ENCODE peak calls at places on chromosome 7, in nine cellular contexts. M is tibial artery, V is BE2C, Q is cardiac muscle cell, T is astrocyte of the spinal cord, Z is astrocyte, Y is brain microvascular endothelial cell, S is PC-9, I is cardiac fibroblast. E is an unnamed sample.

GRCh38 chr7:155429651-155430050 is 28.3 kb upstream of the EN2 start:
- DNase-seq in M (no peak), V (no peak), Q (no peak), T (no peak), Z (no peak), Y (no peak), S (no peak), I (no peak), E (no peak)

GRCh38 chr7:63067897-63068585 is 930.6 kb upstream of the ZNF722 start:
- DNase-seq in M (peak), V (peak), Q (no peak), T (no peak), Z (no peak), Y (no peak), S (no peak), I (no peak), E (no peak)

GRCh38 chr7:35749548-35749947 is 51.3 kb upstream of the SEPTIN7 start:
- DNase-seq in M (no peak), V (no peak), Q (no peak), T (no peak), Z (no peak), Y (no peak), S (no peak), I (peak), E (no peak)

GRCh38 chr7:65471587-65471986 is 97.9 kb downstream of the ZNF92 start:
- DNase-seq in M (no peak), V (no peak), Q (no peak), T (no peak), Z (no peak), Y (no peak), S (no peak), I (no peak), E (no peak)

GRCh38 chr7:127770870-127771269 is 118.9 kb downstream of the SND1 start:
- DNase-seq in M (no peak), V (no peak), Q (no peak), T (no peak), Z (peak), Y (peak), S (no peak), I (peak), E (no peak)

GRCh38 chr7:128845987-128846386 is 15.8 kb downstream of the FLNC start:
- DNase-seq in M (no peak), V (no peak), Q (no peak), T (no peak), Z (no peak), Y (no peak), S (no peak), I (no peak), E (no peak)

GRCh38 chr7:133355325-133355708 is 102.4 kb downstream of the EXOC4 start:
- DNase-seq in M (no peak), V (no peak), Q (no peak), T (peak), Z (peak), Y (peak), S (no peak), I (peak), E (no peak)

GRCh38 chr7:51376420-51377092 is 59.9 kb upstream of the COBL start:
- DNase-seq in M (no peak), V (no peak), Q (no peak), T (peak), Z (peak), Y (peak), S (peak), I (no peak), E (peak)

GRCh38 chr7:100166317-100166940 is 2.0 kb downstream of the GAL3ST4 start:
- DNase-seq in M (no peak), V (no peak), Q (no peak), T (no peak), Z (no peak), Y (no peak), S (no peak), I (no peak), E (no peak)

GRCh38 chr7:155206286-155207020 is 91.2 kb upstream of the INSIG1 start:
- DNase-seq in M (peak), V (no peak), Q (no peak), T (peak), Z (peak), Y (peak), S (no peak), I (peak), E (peak)

GRCh38 chr7:58086461-58086860 is 636.5 kb downstream of the ZNF716 start:
- DNase-seq in M (no peak), V (peak), Q (no peak), T (no peak), Z (no peak), Y (no peak), S (no peak), I (no peak), E (no peak)

GRCh38 chr7:91379246-91379645 is 115.0 kb downstream of the FZD1 start:
- DNase-seq in M (no peak), V (no peak), Q (no peak), T (peak), Z (peak), Y (no peak), S (no peak), I (no peak), E (no peak)

GRCh38 chr7:80916770-80917681 is 1.8 kb downstream of the SEMA3C start:
- DNase-seq in M (no peak), V (no peak), Q (peak), T (peak), Z (peak), Y (peak), S (no peak), I (peak), E (peak)

GRCh38 chr7:98049034-98049433 is 57.6 kb upstream of the LMTK2 start:
- DNase-seq in M (no peak), V (no peak), Q (no peak), T (no peak), Z (no peak), Y (no peak), S (peak), I (no peak), E (no peak)

GRCh38 chr7:81264116-81264515 is 345.3 kb upstream of the SEMA3C start:
- DNase-seq in M (no peak), V (no peak), Q (no peak), T (no peak), Z (no peak), Y (no peak), S (peak), I (no peak), E (no peak)

GRCh38 chr7:34133983-34134782 is 228.8 kb downstream of the BMPER start:
- DNase-seq in M (peak), V (peak), Q (peak), T (peak), Z (peak), Y (peak), S (peak), I (peak), E (peak)

GRCh38 chr7:391961-392524 is 102.1 kb downstream of the FOXL3 start:
- DNase-seq in M (peak), V (no peak), Q (no peak), T (no peak), Z (no peak), Y (no peak), S (no peak), I (no peak), E (no peak)

GRCh38 chr7:91446819-91447218 is 182.6 kb downstream of the FZD1 start:
- DNase-seq in M (no peak), V (no peak), Q (no peak), T (no peak), Z (no peak), Y (no peak), S (no peak), I (no peak), E (no peak)

GRCh38 chr7:4689151-4689550 is 7.1 kb downstream of the FOXK1 start:
- DNase-seq in M (no peak), V (no peak), Q (no peak), T (no peak), Z (no peak), Y (no peak), S (no peak), I (no peak), E (no peak)

GRCh38 chr7:3107228-3107763 is 63.6 kb upstream of the CARD11 start:
- DNase-seq in M (no peak), V (no peak), Q (no peak), T (no peak), Z (no peak), Y (no peak), S (no peak), I (no peak), E (no peak)

GRCh38 chr7:47807126-47807525 is 141.1 kb downstream of the PKD1L1 start:
- DNase-seq in M (peak), V (no peak), Q (no peak), T (no peak), Z (no peak), Y (no peak), S (no peak), I (no peak), E (no peak)

GRCh38 chr7:116434820-116435341 is 64.7 kb upstream of the CAV2 start:
- DNase-seq in M (no peak), V (no peak), Q (no peak), T (peak), Z (peak), Y (peak), S (no peak), I (peak), E (peak)

GRCh38 chr7:52017802-52018679 is 701.4 kb upstream of the COBL start:
- DNase-seq in M (no peak), V (peak), Q (peak), T (peak), Z (no peak), Y (no peak), S (peak), I (no peak), E (no peak)

GRCh38 chr7:73549176-73549575 is 8.3 kb downstream of the BCL7B start:
- DNase-seq in M (no peak), V (no peak), Q (no peak), T (no peak), Z (no peak), Y (no peak), S (no peak), I (no peak), E (no peak)

GRCh38 chr7:102289051-102289450 is 2.4 kb downstream of the SH2B2 start:
- DNase-seq in M (no peak), V (no peak), Q (no peak), T (no peak), Z (no peak), Y (no peak), S (no peak), I (no peak), E (no peak)

GRCh38 chr7:117715784-117716445 is 157.3 kb downstream of the CTTNBP2 start:
- DNase-seq in M (no peak), V (peak), Q (peak), T (peak), Z (peak), Y (peak), S (peak), I (peak), E (peak)

GRCh38 chr7:137755438-137755837 is 91.3 kb downstream of the DGKI start:
- DNase-seq in M (no peak), V (no peak), Q (no peak), T (no peak), Z (no peak), Y (no peak), S (no peak), I (no peak), E (no peak)

GRCh38 chr7:105776068-105776790 is 100.2 kb downstream of the ATXN7L1 start:
- DNase-seq in M (peak), V (no peak), Q (peak), T (peak), Z (peak), Y (peak), S (peak), I (peak), E (peak)

GRCh38 chr7:150382844-150383225 is 3.7 kb downstream of the ZNF775 start:
- DNase-seq in M (no peak), V (no peak), Q (no peak), T (no peak), Z (no peak), Y (no peak), S (no peak), I (no peak), E (no peak)

GRCh38 chr7:81430150-81430549 is 339.7 kb downstream of the HGF start:
- DNase-seq in M (no peak), V (no peak), Q (no peak), T (no peak), Z (no peak), Y (no peak), S (no peak), I (peak), E (no peak)

GRCh38 chr7:129271500-129272355 is 46.9 kb downstream of the AHCYL2 start:
- DNase-seq in M (no peak), V (peak), Q (peak), T (peak), Z (peak), Y (peak), S (peak), I (peak), E (no peak)

GRCh38 chr7:56007167-56007652 is 42.8 kb downstream of the NIPSNAP2 start:
- DNase-seq in M (no peak), V (no peak), Q (peak), T (no peak), Z (no peak), Y (no peak), S (no peak), I (no peak), E (no peak)

GRCh38 chr7:82472966-82473365 is 29.4 kb upstream of the CACNA2D1 start:
- DNase-seq in M (no peak), V (no peak), Q (no peak), T (no peak), Z (no peak), Y (no peak), S (no peak), I (no peak), E (no peak)

GRCh38 chr7:127689194-127689772 is 37.3 kb downstream of the SND1 start:
- DNase-seq in M (no peak), V (no peak), Q (no peak), T (no peak), Z (no peak), Y (no peak), S (no peak), I (peak), E (no peak)

GRCh38 chr7:70317356-70317755 is 719.1 kb downstream of the AUTS2 start:
- DNase-seq in M (no peak), V (no peak), Q (no peak), T (peak), Z (peak), Y (no peak), S (no peak), I (peak), E (no peak)

GRCh38 chr7:80542398-80542797 is 30.5 kb upstream of the GNAT3 start:
- DNase-seq in M (no peak), V (no peak), Q (no peak), T (peak), Z (peak), Y (peak), S (peak), I (peak), E (peak)

GRCh38 chr7:149041350-149041749 is 13.0 kb upstream of the PDIA4 start:
- DNase-seq in M (no peak), V (no peak), Q (no peak), T (no peak), Z (no peak), Y (no peak), S (no peak), I (no peak), E (no peak)

GRCh38 chr7:95104739-95105138 is 197.3 kb downstream of the PPP1R9A start:
- DNase-seq in M (no peak), V (no peak), Q (no peak), T (peak), Z (peak), Y (peak), S (no peak), I (peak), E (peak)

GRCh38 chr7:7246223-7246622 is 63.9 kb downstream of the C1GALT1 start:
- DNase-seq in M (no peak), V (no peak), Q (no peak), T (no peak), Z (no peak), Y (no peak), S (no peak), I (no peak), E (no peak)

GRCh38 chr7:20358762-20359282 is 28.1 kb downstream of the ITGB8 start:
- DNase-seq in M (no peak), V (no peak), Q (no peak), T (no peak), Z (no peak), Y (no peak), S (no peak), I (no peak), E (no peak)

DNA sequence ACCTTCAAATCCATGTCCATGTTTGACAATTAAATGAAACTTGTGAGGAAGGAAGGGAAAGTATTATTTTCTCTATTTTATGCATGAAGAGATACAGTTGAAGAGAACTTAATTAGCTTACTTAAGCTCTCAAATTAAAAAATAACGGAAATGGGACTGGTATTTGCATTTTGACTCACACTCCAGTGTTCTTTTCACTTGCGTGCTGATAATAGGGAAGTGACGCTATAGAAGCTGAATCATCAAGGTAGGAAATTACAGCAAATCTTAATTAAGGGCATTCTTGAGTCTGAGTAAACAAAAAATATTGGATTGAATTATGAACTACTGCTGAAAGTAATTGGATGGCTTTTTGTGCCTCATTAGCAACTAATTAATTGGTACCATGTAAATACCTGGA is 44.0 kb upstream of the NPVF start:
- DNase-seq in M (no peak), V (no peak), Q (no peak), T (no peak), Z (no peak), Y (no peak), S (no peak), I (no peak), E (no peak)
- H3K4me3 ChIP-seq in M (no peak), V (no peak), Q (no peak), T (no peak), Z (no peak), Y (no peak), S (no peak), I (no peak), E (no peak)

GRCh38 chr7:18496336-18496700 is 769 bp downstream of the HDAC9 start:
- DNase-seq in M (no peak), V (no peak), Q (no peak), T (peak), Z (no peak), Y (no peak), S (no peak), I (no peak), E (no peak)

GRCh38 chr7:18494821-18495408 is 634 bp upstream of the HDAC9 start:
- DNase-seq in M (no peak), V (peak), Q (peak), T (peak), Z (peak), Y (peak), S (no peak), I (peak), E (no peak)

GRCh38 chr7:18497082-18497481 is 1.5 kb downstream of the HDAC9 start:
- DNase-seq in M (no peak), V (no peak), Q (no peak), T (no peak), Z (no peak), Y (no peak), S (no peak), I (no peak), E (no peak)

GRCh38 chr7:18497800-18498199 is 2.3 kb downstream of the HDAC9 start:
- DNase-seq in M (no peak), V (no peak), Q (no peak), T (no peak), Z (no peak), Y (no peak), S (no peak), I (no peak), E (no peak)

GRCh38 chr7:18495412-18496335 is at the start of gene HDAC9:
- DNase-seq in M (no peak), V (peak), Q (peak), T (peak), Z (peak), Y (peak), S (peak), I (peak), E (peak)
- H3K4me3 ChIP-seq in M (peak), V (peak), Q (peak), T (peak), Z (peak), Y (peak), S (peak), I (peak), E (peak)

GRCh38 chr7:44107116-44107960 is 3.2 kb downstream of the AEBP1 start:
- DNase-seq in M (no peak), V (no peak), Q (no peak), T (no peak), Z (no peak), Y (no peak), S (no peak), I (no peak), E (no peak)

GRCh38 chr7:44110724-44111635 is 6.8 kb downstream of the AEBP1 start:
- DNase-seq in M (peak), V (no peak), Q (no peak), T (no peak), Z (no peak), Y (no peak), S (no peak), I (no peak), E (no peak)

GRCh38 chr7:44109991-44110390 is 5.8 kb downstream of the AEBP1 start:
- DNase-seq in M (no peak), V (no peak), Q (no peak), T (no peak), Z (no peak), Y (no peak), S (no peak), I (no peak), E (no peak)

GRCh38 chr7:44107961-44108767 is 4.0 kb downstream of the AEBP1 start:
- DNase-seq in M (no peak), V (no peak), Q (no peak), T (no peak), Z (no peak), Y (no peak), S (no peak), I (no peak), E (no peak)

DNA sequence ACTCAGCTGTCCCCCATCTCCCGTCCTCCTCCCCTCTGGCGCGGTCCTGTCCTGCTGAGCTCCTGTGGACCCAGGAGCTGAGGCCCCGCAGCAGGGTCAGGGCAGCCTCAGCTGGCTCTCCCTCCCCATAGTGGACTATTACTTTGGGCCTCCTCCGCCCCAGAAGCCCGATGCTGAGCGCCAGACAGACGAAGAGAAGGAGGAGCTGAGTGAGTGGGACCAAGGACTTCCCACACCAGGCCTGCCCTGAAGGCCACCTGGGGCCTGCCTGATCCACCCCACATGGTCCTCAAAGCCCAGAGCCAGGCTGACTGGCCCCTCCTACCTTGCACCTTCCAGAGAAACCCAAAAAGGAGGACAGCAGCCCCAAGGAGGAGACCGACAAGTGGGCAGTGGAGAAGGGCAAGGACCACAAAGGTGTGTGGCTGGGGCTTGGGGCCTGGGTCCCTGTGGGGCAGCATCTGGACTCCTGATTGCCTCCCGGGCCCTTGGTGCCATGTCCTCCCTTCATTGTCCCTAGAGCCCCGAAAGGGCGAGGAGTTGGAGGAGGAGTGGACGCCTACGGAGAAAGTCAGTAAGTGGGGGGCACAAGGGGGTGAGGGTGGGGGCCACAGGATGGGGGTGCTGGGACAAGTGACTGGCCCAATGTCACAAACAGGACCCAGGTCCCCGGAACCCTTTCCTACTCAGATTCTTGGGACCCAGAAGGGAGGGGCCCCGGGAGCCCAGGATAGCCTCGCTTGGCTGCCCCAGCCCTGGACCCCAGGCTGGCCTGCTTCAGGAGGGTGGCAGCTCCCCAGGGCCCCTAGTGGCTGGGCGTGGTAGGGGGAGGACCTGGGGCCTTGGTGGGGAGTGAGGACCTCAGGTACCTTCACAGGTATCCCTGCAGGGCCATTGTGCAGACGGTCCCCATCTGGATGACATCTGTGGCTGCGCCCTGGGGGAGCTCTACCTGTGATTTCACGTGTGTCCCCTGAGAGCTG is 4.9 kb downstream of the AEBP1 start:
- DNase-seq in M (no peak), V (no peak), Q (no peak), T (no peak), Z (no peak), Y (no peak), S (no peak), I (no peak), E (no peak)
- H3K4me3 ChIP-seq in M (no peak), V (no peak), Q (no peak), T (no peak), Z (no peak), Y (no peak), S (no peak), I (no peak), E (no peak)

GRCh38 chr7:40541336-40541735 is 406.5 kb downstream of the SUGCT start:
- DNase-seq in M (no peak), V (no peak), Q (no peak), T (no peak), Z (peak), Y (no peak), S (no peak), I (peak), E (no peak)
- H3K4me3 ChIP-seq in M (no peak), V (no peak), Q (no peak), T (no peak), Z (no peak), Y (no peak), S (no peak), I (no peak), E (no peak)

E was measured in kidney epithelial cell.